ENCODE peak calls at places on chromosomes 2 and 18, in eight cellular contexts. W, J, U, Y, H, G, K and Z are unnamed samples. For H3K27me3, the result is how much of the 10 kb centered on the place peaks cover.

GRCh38 chr2:105103481-105103880 is 65.6 kb downstream of the MRPS9 start:
- DNase-seq in W (peak), J (no peak), U (no peak), Y (no peak), H (no peak), G (no peak), K (no peak), Z (no peak)

GRCh38 chr2:18439716-18440115 is 120.7 kb downstream of the RDH14 start:
- DNase-seq in W (peak), J (no peak), U (no peak), Y (no peak), H (no peak), G (no peak), K (no peak), Z (no peak)

GRCh38 chr2:239349448-239350135 is 51.2 kb downstream of the HDAC4 start:
- DNase-seq in W (no peak), J (no peak), U (no peak), Y (no peak), H (no peak), G (no peak), K (no peak), Z (no peak)

GRCh38 chr2:100008960-100009359 is 133.4 kb downstream of the AFF3 start:
- DNase-seq in W (peak), J (no peak), U (no peak), Y (no peak), H (no peak), G (no peak), K (no peak), Z (peak)

GRCh38 chr18:79484661-79485621 is 89.2 kb downstream of the NFATC1 start:
- DNase-seq in W (peak), J (peak), U (peak), Y (no peak), H (peak), G (peak), K (peak), Z (peak)

GRCh38 chr2:196284901-196285589 is 113.7 kb upstream of the STK17B start:
- DNase-seq in W (peak), J (no peak), U (no peak), Y (no peak), H (no peak), G (no peak), K (no peak), Z (no peak)

GRCh38 chr2:69244889-69245288 is 142.1 kb downstream of the GFPT1 start:
- DNase-seq in W (no peak), J (no peak), U (no peak), Y (no peak), H (no peak), G (no peak), K (no peak), Z (no peak)

GRCh38 chr2:85344356-85344954 is 9.9 kb downstream of the RETSAT start:
- DNase-seq in W (no peak), J (no peak), U (no peak), Y (no peak), H (no peak), G (no peak), K (no peak), Z (no peak)

GRCh38 chr2:204026294-204026693 is 89.7 kb downstream of the ICOS start:
- DNase-seq in W (no peak), J (no peak), U (no peak), Y (no peak), H (no peak), G (no peak), K (no peak), Z (no peak)

GRCh38 chr2:39737661-39738060 is 41.4 kb downstream of the THUMPD2 start:
- DNase-seq in W (peak), J (no peak), U (no peak), Y (no peak), H (no peak), G (no peak), K (peak), Z (no peak)

GRCh38 chr2:222319576-222320440 is 21.0 kb upstream of the PAX3 start:
- DNase-seq in W (peak), J (peak), U (peak), Y (no peak), H (no peak), G (peak), K (no peak), Z (no peak)

GRCh38 chr2:219661955-219662395 is 34.5 kb downstream of the SLC4A3 start:
- DNase-seq in W (peak), J (no peak), U (no peak), Y (no peak), H (no peak), G (peak), K (peak), Z (no peak)

GRCh38 chr18:677951-678363 is 20.5 kb downstream of the TYMS start:
- DNase-seq in W (peak), J (no peak), U (no peak), Y (no peak), H (no peak), G (no peak), K (no peak), Z (no peak)

GRCh38 chr2:1942146-1942545 is 197.8 kb upstream of the PXDN start:
- DNase-seq in W (no peak), J (no peak), U (no peak), Y (no peak), H (no peak), G (no peak), K (no peak), Z (no peak)

GRCh38 chr2:202269585-202269984 is 4.0 kb downstream of the NOP58 start:
- DNase-seq in W (no peak), J (no peak), U (no peak), Y (no peak), H (no peak), G (no peak), K (no peak), Z (no peak)

GRCh38 chr2:70785137-70785911 is 5.1 kb downstream of the FIGLA start:
- DNase-seq in W (peak), J (peak), U (no peak), Y (peak), H (no peak), G (peak), K (peak), Z (no peak)

GRCh38 chr2:36530983-36531354 is 67.0 kb downstream of the FEZ2 start:
- DNase-seq in W (peak), J (no peak), U (no peak), Y (no peak), H (no peak), G (no peak), K (peak), Z (no peak)

GRCh38 chr2:118580651-118581050 is 266.8 kb downstream of the EN1 start:
- DNase-seq in W (peak), J (no peak), U (no peak), Y (no peak), H (no peak), G (no peak), K (peak), Z (no peak)

GRCh38 chr2:86807462-86808275 is 17.0 kb upstream of the CD8A start:
- DNase-seq in W (peak), J (peak), U (peak), Y (no peak), H (peak), G (peak), K (no peak), Z (no peak)

GRCh38 chr2:47269316-47270232 is 114.5 kb upstream of the STPG4 start:
- DNase-seq in W (peak), J (peak), U (no peak), Y (no peak), H (peak), G (peak), K (peak), Z (peak)

GRCh38 chr2:151334082-151334815 is 23.1 kb upstream of the TNFAIP6 start:
- DNase-seq in W (peak), J (no peak), U (no peak), Y (no peak), H (no peak), G (no peak), K (peak), Z (peak)

GRCh38 chr2:55165567-55165966 is 66.5 kb downstream of the CLHC1 start:
- DNase-seq in W (peak), J (no peak), U (no peak), Y (no peak), H (no peak), G (peak), K (peak), Z (no peak)

GRCh38 chr18:70781860-70782453 is 493.1 kb downstream of the SOCS6 start:
- DNase-seq in W (peak), J (peak), U (no peak), Y (peak), H (peak), G (peak), K (peak), Z (no peak)

GRCh38 chr2:205170399-205170798 is 511.9 kb upstream of the NRP2 start:
- DNase-seq in W (no peak), J (no peak), U (no peak), Y (no peak), H (no peak), G (no peak), K (no peak), Z (no peak)

GRCh38 chr2:167438206-167438605 is 549.9 kb downstream of the XIRP2 start:
- DNase-seq in W (peak), J (no peak), U (no peak), Y (no peak), H (no peak), G (no peak), K (peak), Z (no peak)

GRCh38 chr2:176085120-176085788 is 1.5 kb upstream of the EVX2 start:
- DNase-seq in W (no peak), J (no peak), U (no peak), Y (no peak), H (no peak), G (no peak), K (no peak), Z (no peak)

GRCh38 chr2:226618875-226619605 is 180.6 kb downstream of the IRS1 start:
- DNase-seq in W (peak), J (no peak), U (no peak), Y (no peak), H (no peak), G (no peak), K (no peak), Z (no peak)

GRCh38 chr18:49677081-49677480 is 115.2 kb downstream of the LIPG start:
- DNase-seq in W (peak), J (no peak), U (no peak), Y (no peak), H (no peak), G (no peak), K (no peak), Z (no peak)

GRCh38 chr18:6781179-6781714 is 51.7 kb downstream of the ARHGAP28 start:
- DNase-seq in W (no peak), J (no peak), U (no peak), Y (no peak), H (no peak), G (no peak), K (peak), Z (no peak)

GRCh38 chr2:15923597-15923996 is 16.8 kb upstream of the MYCN start:
- DNase-seq in W (no peak), J (no peak), U (no peak), Y (no peak), H (no peak), G (no peak), K (no peak), Z (no peak)

GRCh38 chr2:72137498-72138010 is 10.1 kb downstream of the CYP26B1 start:
- DNase-seq in W (no peak), J (peak), U (peak), Y (peak), H (peak), G (peak), K (no peak), Z (no peak)

GRCh38 chr2:88090446-88091283 is 23.0 kb downstream of the SMYD1 start:
- DNase-seq in W (no peak), J (no peak), U (no peak), Y (no peak), H (no peak), G (no peak), K (no peak), Z (no peak)

GRCh38 chr2:74379851-74380789 is at the start of gene DCTN1:
- DNase-seq in W (peak), J (peak), U (no peak), Y (no peak), H (peak), G (no peak), K (peak), Z (no peak)

GRCh38 chr2:148567716-148568115 is 76.8 kb upstream of the EPC2 start:
- DNase-seq in W (no peak), J (no peak), U (no peak), Y (no peak), H (no peak), G (no peak), K (no peak), Z (no peak)

GRCh38 chr2:219402665-219403515 is 15.2 kb upstream of the DNPEP start:
- DNase-seq in W (peak), J (peak), U (no peak), Y (peak), H (peak), G (peak), K (peak), Z (peak)

DNA sequence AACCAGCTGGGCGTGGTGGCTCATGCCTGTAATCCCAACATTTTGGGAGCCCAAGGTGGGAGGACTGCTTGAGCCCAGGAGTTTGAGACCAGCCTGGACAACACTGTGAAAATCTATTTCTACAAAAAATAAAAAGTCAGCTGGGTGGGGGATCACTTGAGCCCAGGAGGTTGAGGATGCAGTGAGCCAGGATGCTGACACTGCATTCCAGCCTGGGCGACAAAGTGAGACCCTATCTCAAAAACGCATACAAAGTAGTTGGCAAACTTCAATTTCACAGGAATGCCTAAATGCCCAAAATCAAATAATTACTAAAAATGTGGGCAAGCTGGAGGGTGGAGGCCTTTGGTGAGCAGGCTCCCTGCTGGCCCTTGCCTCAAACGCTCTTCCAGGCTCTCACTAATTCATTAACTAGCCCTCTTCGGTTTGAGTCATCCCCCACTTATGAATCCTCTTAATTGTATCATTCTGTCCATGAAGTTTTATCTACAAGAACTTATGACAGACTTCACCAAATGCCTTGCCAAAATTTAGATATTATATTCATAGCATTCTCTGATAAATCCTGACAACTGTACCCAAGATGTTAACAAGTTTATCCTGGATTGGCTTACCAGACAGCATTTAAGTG is 68.7 kb upstream of the ZFP36L2 start:
- DNase-seq in W (peak), J (no peak), U (no peak), Y (no peak), H (no peak), G (no peak), K (no peak), Z (no peak)
- H3K4me3 ChIP-seq in W (no peak), J (no peak), U (no peak), Y (no peak), H (no peak), G (no peak), K (no peak), Z (no peak)

GRCh38 chr2:83016343-83017110 is 1442.6 kb downstream of the SUCLG1 start:
- DNase-seq in W (no peak), J (no peak), U (no peak), Y (no peak), H (no peak), G (no peak), K (no peak), Z (no peak)
- TF ChIP-seq CTCF in W (no peak), J (no peak), U (no peak), Y (no peak), H (no peak), G (no peak), K (no peak), Z (no peak)

GRCh38 chr2:134722728-134723127 is 3.9 kb upstream of the TMEM163 start:
- DNase-seq in W (no peak), J (no peak), U (no peak), Y (no peak), H (no peak), G (no peak), K (no peak), Z (no peak)

GRCh38 chr2:134718095-134718955 is 475 bp downstream of the TMEM163 start:
- DNase-seq in W (peak), J (peak), U (peak), Y (no peak), H (peak), G (peak), K (no peak), Z (no peak)

GRCh38 chr2:134724341-134724740 is 5.5 kb upstream of the TMEM163 start:
- DNase-seq in W (no peak), J (no peak), U (no peak), Y (no peak), H (no peak), G (no peak), K (no peak), Z (no peak)

GRCh38 chr2:134718956-134719814 is at the start of gene TMEM163:
- DNase-seq in W (no peak), J (peak), U (peak), Y (no peak), H (no peak), G (peak), K (no peak), Z (no peak)

DNA sequence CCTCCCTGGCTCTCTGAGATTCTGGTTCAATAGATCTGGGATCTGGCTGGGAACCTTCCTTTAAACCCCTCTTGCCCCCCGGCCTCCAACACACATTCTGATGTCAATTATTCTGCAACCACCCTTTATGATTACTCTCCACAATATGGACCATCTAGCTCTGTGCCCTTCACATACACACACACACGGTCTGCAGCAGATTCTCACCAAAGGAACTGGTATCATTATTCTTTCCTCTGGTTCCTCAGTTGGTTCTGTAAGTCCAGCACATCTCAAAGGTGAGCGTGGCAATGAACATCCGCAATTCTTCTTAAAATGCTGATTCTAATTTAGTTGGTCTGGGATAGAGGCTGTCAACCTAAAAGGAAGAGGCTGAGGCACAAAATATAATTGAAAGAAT is 2.8 kb upstream of the TMEM163 start:
- DNase-seq in W (no peak), J (no peak), U (no peak), Y (no peak), H (no peak), G (no peak), K (no peak), Z (no peak)
- H3K27me3 ChIP-seq in W (under half), J (under half), U (under half), Y (under half), H (half or more), G (under half), K (half or more), Z (under half)

DNA sequence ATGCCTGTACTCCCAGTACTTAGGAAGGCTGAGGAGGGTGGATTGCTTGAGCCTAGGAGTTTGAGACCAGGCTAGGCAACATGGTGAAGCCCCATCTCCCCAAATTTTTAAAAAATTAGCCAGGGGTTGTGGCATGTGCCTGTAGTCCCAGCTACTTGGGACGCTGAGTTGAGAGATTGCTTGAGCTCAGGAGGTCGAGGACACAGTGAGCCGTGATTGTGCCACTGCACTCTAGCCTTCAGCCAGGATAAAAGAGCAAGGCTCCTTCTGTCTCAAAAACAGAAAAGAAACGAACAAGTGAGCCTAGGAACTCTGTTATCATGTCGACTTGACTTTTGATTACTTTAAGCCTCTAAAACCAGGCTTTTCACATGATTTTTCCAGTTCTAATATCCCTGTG is 13.7 kb downstream of the NPC1 start:
- DNase-seq in W (no peak), J (no peak), U (no peak), Y (no peak), H (no peak), G (no peak), K (no peak), Z (no peak)
- H3K4me3 ChIP-seq in W (no peak), J (no peak), U (no peak), Y (no peak), H (no peak), G (no peak), K (no peak), Z (no peak)

DNA sequence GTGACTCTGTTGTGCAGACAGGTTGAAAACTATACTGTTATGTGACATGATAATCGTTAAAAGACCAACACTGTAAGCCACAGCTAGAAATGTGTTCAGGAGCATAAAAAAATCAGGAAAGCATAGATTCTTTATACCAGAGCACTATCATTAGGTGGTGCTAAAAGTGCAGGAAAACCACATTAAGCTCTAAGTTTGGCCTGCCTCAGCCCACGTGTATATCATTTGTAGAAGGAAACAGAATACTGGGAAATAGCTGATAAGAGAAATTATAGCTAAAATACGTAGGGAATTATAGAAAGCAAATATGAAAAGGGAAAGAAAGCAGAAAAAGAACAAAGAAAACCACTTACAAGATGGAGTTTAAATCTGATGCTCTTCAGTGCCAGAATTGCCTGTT is 26.5 kb upstream of the C2orf74 start:
- DNase-seq in W (peak), J (peak), U (no peak), Y (no peak), H (no peak), G (no peak), K (peak), Z (no peak)
- TF ChIP-seq CTCF in W (peak), J (no peak), U (peak), Y (no peak), H (no peak), G (peak), K (peak), Z (peak)

DNA sequence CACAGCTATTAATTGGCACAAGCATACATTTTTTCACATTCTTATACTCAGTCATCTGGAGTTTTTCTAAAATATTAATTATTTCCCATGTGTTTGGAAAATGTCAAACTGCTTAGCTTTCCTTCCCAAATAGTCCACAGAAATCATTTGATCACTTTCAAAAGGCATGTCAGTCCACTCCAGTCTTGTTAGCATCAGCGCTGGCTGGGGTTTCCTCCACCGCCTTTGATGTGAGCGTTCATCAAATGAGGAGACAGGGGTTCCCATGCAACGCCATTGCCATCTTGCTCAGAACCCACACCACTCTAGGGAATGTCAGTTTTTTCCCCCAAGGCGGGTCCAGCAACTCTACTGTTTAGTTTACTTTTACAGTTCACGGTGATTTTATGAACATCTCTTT is 13.1 kb upstream of the RAX start:
- DNase-seq in W (no peak), J (no peak), U (no peak), Y (no peak), H (no peak), G (no peak), K (no peak), Z (no peak)
- H3K27me3 ChIP-seq in W (under half), J (under half), U (under half), Y (under half), H (under half), G (under half), K (under half), Z (under half)

GRCh38 chr2:102149243-102149642 is 6.7 kb downstream of the IL1R1 start:
- DNase-seq in W (no peak), J (no peak), U (no peak), Y (no peak), H (no peak), G (no peak), K (no peak), Z (no peak)
- H3K4me3 ChIP-seq in W (no peak), J (no peak), U (no peak), Y (no peak), H (no peak), G (no peak), K (no peak), Z (no peak)